ENCODE peak calls at places on chromosomes 13 and 19, in nine cellular contexts. One of them, this sample, is unnamed.

GRCh38 chr13:34701919-34702318 is 240.2 kb upstream of the NBEA start:
- DNase-seq in colonic mucosa: no peak
- DNase-seq in fibroblast of the aortic adventitia: no peak
- DNase-seq in neural crest cell: no peak
- DNase-seq in astrocyte of the spinal cord: no peak
- DNase-seq in BE2C: no peak
- DNase-seq in IMR-90: no peak
- DNase-seq in upper lobe of right lung: no peak
- DNase-seq in lower leg skin: no peak
- DNase-seq in this sample: no peak

GRCh38 chr19:49127674-49128544 is 8.6 kb downstream of the PPFIA3 start:
- DNase-seq in colonic mucosa: peak
- DNase-seq in fibroblast of the aortic adventitia: peak
- DNase-seq in neural crest cell: peak
- DNase-seq in astrocyte of the spinal cord: peak
- DNase-seq in BE2C: peak
- DNase-seq in IMR-90: peak
- DNase-seq in upper lobe of right lung: peak
- DNase-seq in lower leg skin: peak
- DNase-seq in this sample: peak

GRCh38 chr19:10516671-10517286 is 468 bp downstream of the S1PR5 start:
- DNase-seq in colonic mucosa: no peak
- DNase-seq in fibroblast of the aortic adventitia: no peak
- DNase-seq in neural crest cell: no peak
- DNase-seq in astrocyte of the spinal cord: no peak
- DNase-seq in BE2C: no peak
- DNase-seq in IMR-90: no peak
- DNase-seq in upper lobe of right lung: no peak
- DNase-seq in lower leg skin: no peak
- DNase-seq in this sample: no peak

GRCh38 chr19:35528218-35529038 is at the start of gene SBSN:
- DNase-seq in colonic mucosa: no peak
- DNase-seq in fibroblast of the aortic adventitia: peak
- DNase-seq in neural crest cell: no peak
- DNase-seq in astrocyte of the spinal cord: no peak
- DNase-seq in BE2C: no peak
- DNase-seq in IMR-90: peak
- DNase-seq in upper lobe of right lung: no peak
- DNase-seq in lower leg skin: no peak
- DNase-seq in this sample: no peak

GRCh38 chr19:49387936-49388372 is at the start of gene KASH5:
- DNase-seq in colonic mucosa: peak
- DNase-seq in fibroblast of the aortic adventitia: no peak
- DNase-seq in neural crest cell: no peak
- DNase-seq in astrocyte of the spinal cord: peak
- DNase-seq in BE2C: peak
- DNase-seq in IMR-90: peak
- DNase-seq in upper lobe of right lung: peak
- DNase-seq in lower leg skin: peak
- DNase-seq in this sample: peak

GRCh38 chr19:1214299-1214861 is 8.8 kb downstream of the STK11 start:
- DNase-seq in colonic mucosa: no peak
- DNase-seq in fibroblast of the aortic adventitia: no peak
- DNase-seq in neural crest cell: no peak
- DNase-seq in astrocyte of the spinal cord: no peak
- DNase-seq in BE2C: peak
- DNase-seq in IMR-90: no peak
- DNase-seq in upper lobe of right lung: no peak
- DNase-seq in lower leg skin: no peak
- DNase-seq in this sample: no peak

GRCh38 chr13:40984670-40985366 is 34.3 kb downstream of the ELF1 start:
- DNase-seq in colonic mucosa: no peak
- DNase-seq in fibroblast of the aortic adventitia: peak
- DNase-seq in neural crest cell: no peak
- DNase-seq in astrocyte of the spinal cord: no peak
- DNase-seq in BE2C: no peak
- DNase-seq in IMR-90: no peak
- DNase-seq in upper lobe of right lung: no peak
- DNase-seq in lower leg skin: no peak
- DNase-seq in this sample: no peak

GRCh38 chr13:83182845-83183244 is 699.4 kb downstream of the SLITRK1 start:
- DNase-seq in colonic mucosa: no peak
- DNase-seq in fibroblast of the aortic adventitia: no peak
- DNase-seq in neural crest cell: no peak
- DNase-seq in astrocyte of the spinal cord: no peak
- DNase-seq in BE2C: no peak
- DNase-seq in IMR-90: no peak
- DNase-seq in upper lobe of right lung: no peak
- DNase-seq in lower leg skin: no peak
- DNase-seq in this sample: no peak

GRCh38 chr13:49580980-49581680 is 4.2 kb downstream of the RCBTB1 start:
- DNase-seq in colonic mucosa: no peak
- DNase-seq in fibroblast of the aortic adventitia: no peak
- DNase-seq in neural crest cell: no peak
- DNase-seq in astrocyte of the spinal cord: no peak
- DNase-seq in BE2C: no peak
- DNase-seq in IMR-90: no peak
- DNase-seq in upper lobe of right lung: no peak
- DNase-seq in lower leg skin: no peak
- DNase-seq in this sample: no peak

GRCh38 chr13:23748109-23748508 is 141.1 kb downstream of the MIPEP start:
- DNase-seq in colonic mucosa: no peak
- DNase-seq in fibroblast of the aortic adventitia: no peak
- DNase-seq in neural crest cell: no peak
- DNase-seq in astrocyte of the spinal cord: no peak
- DNase-seq in BE2C: no peak
- DNase-seq in IMR-90: peak
- DNase-seq in upper lobe of right lung: no peak
- DNase-seq in lower leg skin: no peak
- DNase-seq in this sample: no peak

GRCh38 chr13:40272776-40273139 is 393.7 kb downstream of the FOXO1 start:
- DNase-seq in colonic mucosa: no peak
- DNase-seq in fibroblast of the aortic adventitia: peak
- DNase-seq in neural crest cell: no peak
- DNase-seq in astrocyte of the spinal cord: no peak
- DNase-seq in BE2C: no peak
- DNase-seq in IMR-90: peak
- DNase-seq in upper lobe of right lung: no peak
- DNase-seq in lower leg skin: no peak
- DNase-seq in this sample: no peak

GRCh38 chr13:98476106-98476505 is 100.8 kb downstream of the STK24 start:
- DNase-seq in colonic mucosa: no peak
- DNase-seq in fibroblast of the aortic adventitia: no peak
- DNase-seq in neural crest cell: no peak
- DNase-seq in astrocyte of the spinal cord: peak
- DNase-seq in BE2C: no peak
- DNase-seq in IMR-90: no peak
- DNase-seq in upper lobe of right lung: no peak
- DNase-seq in lower leg skin: peak
- DNase-seq in this sample: peak

GRCh38 chr19:1102407-1103106 is 1.2 kb upstream of the GPX4 start:
- DNase-seq in colonic mucosa: peak
- DNase-seq in fibroblast of the aortic adventitia: peak
- DNase-seq in neural crest cell: no peak
- DNase-seq in astrocyte of the spinal cord: peak
- DNase-seq in BE2C: no peak
- DNase-seq in IMR-90: peak
- DNase-seq in upper lobe of right lung: no peak
- DNase-seq in lower leg skin: no peak
- DNase-seq in this sample: peak

GRCh38 chr19:16791942-16792341 is 37.3 kb upstream of the SIN3B start:
- DNase-seq in colonic mucosa: no peak
- DNase-seq in fibroblast of the aortic adventitia: no peak
- DNase-seq in neural crest cell: no peak
- DNase-seq in astrocyte of the spinal cord: no peak
- DNase-seq in BE2C: no peak
- DNase-seq in IMR-90: no peak
- DNase-seq in upper lobe of right lung: no peak
- DNase-seq in lower leg skin: no peak
- DNase-seq in this sample: no peak

GRCh38 chr19:5969476-5969875 is 8.5 kb downstream of the RANBP3 start:
- DNase-seq in colonic mucosa: no peak
- DNase-seq in fibroblast of the aortic adventitia: no peak
- DNase-seq in neural crest cell: no peak
- DNase-seq in astrocyte of the spinal cord: no peak
- DNase-seq in BE2C: no peak
- DNase-seq in IMR-90: no peak
- DNase-seq in upper lobe of right lung: no peak
- DNase-seq in lower leg skin: no peak
- DNase-seq in this sample: no peak

GRCh38 chr19:22545751-22546150 is 88.4 kb upstream of the ZNF492 start:
- DNase-seq in colonic mucosa: peak
- DNase-seq in fibroblast of the aortic adventitia: no peak
- DNase-seq in neural crest cell: no peak
- DNase-seq in astrocyte of the spinal cord: no peak
- DNase-seq in BE2C: peak
- DNase-seq in IMR-90: no peak
- DNase-seq in upper lobe of right lung: no peak
- DNase-seq in lower leg skin: no peak
- DNase-seq in this sample: peak

GRCh38 chr19:14475251-14476073 is at the start of gene PTGER1:
- DNase-seq in colonic mucosa: peak
- DNase-seq in fibroblast of the aortic adventitia: peak
- DNase-seq in neural crest cell: no peak
- DNase-seq in astrocyte of the spinal cord: peak
- DNase-seq in BE2C: peak
- DNase-seq in IMR-90: peak
- DNase-seq in upper lobe of right lung: no peak
- DNase-seq in lower leg skin: no peak
- DNase-seq in this sample: peak

GRCh38 chr19:46383171-46383815 is 30.1 kb downstream of the CCDC8 start:
- DNase-seq in colonic mucosa: no peak
- DNase-seq in fibroblast of the aortic adventitia: no peak
- DNase-seq in neural crest cell: no peak
- DNase-seq in astrocyte of the spinal cord: no peak
- DNase-seq in BE2C: no peak
- DNase-seq in IMR-90: no peak
- DNase-seq in upper lobe of right lung: peak
- DNase-seq in lower leg skin: peak
- DNase-seq in this sample: no peak

GRCh38 chr19:43634877-43635560 is 4.6 kb downstream of the CADM4 start:
- DNase-seq in colonic mucosa: no peak
- DNase-seq in fibroblast of the aortic adventitia: peak
- DNase-seq in neural crest cell: peak
- DNase-seq in astrocyte of the spinal cord: no peak
- DNase-seq in BE2C: no peak
- DNase-seq in IMR-90: no peak
- DNase-seq in upper lobe of right lung: no peak
- DNase-seq in lower leg skin: no peak
- DNase-seq in this sample: no peak

DNA sequence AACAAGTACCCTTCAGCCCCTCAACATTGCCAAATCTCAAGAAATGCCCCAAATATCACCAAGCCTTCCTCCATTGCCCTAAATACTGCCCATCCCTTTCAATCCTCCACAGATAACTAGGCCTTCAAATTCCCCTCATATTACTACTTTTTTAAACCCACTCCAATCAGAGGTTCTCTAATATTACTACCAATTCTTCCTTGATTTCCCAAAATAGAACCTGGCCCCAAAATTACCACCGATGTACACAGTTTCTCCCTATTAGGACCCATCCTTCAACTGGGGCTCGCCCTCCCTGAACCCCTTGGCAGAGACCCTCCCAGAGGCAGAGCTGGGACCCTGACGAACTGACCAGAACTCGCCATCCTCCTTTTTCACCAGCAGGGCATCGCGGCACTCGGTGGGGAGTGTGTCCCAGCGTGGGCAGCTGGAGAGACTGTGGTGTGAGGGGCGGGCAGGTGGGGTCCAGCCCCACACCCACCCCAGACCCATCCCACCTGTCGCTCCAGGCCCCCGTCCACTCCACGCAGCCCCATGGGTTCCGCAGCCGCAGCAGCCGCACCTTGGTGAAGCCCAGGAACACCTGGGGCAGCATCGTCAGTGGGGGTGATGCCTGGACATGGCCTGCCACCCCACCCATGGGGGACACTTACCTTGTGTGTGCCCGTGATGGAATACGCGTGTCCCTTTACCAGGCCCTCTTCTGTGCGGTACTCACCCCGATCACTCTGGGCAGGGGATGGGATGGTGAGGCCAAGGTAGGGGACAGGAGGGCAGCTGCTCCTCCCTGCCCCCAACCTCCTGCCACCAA is 6.1 kb downstream of the CAPN12 start:
- DNase-seq in colonic mucosa: no peak
- DNase-seq in fibroblast of the aortic adventitia: no peak
- DNase-seq in neural crest cell: no peak
- DNase-seq in astrocyte of the spinal cord: no peak
- DNase-seq in BE2C: no peak
- DNase-seq in IMR-90: no peak
- DNase-seq in upper lobe of right lung: peak
- DNase-seq in lower leg skin: no peak
- DNase-seq in this sample: no peak
- TF ChIP-seq CTCF in colonic mucosa: no peak
- TF ChIP-seq CTCF in fibroblast of the aortic adventitia: no peak
- TF ChIP-seq CTCF in neural crest cell: no peak
- TF ChIP-seq CTCF in astrocyte of the spinal cord: no peak
- TF ChIP-seq CTCF in BE2C: no peak
- TF ChIP-seq CTCF in IMR-90: no peak
- TF ChIP-seq CTCF in upper lobe of right lung: no peak
- TF ChIP-seq CTCF in lower leg skin: no peak
- TF ChIP-seq CTCF in this sample: no peak

GRCh38 chr13:38970380-38971051 is 20.1 kb downstream of the STOML3 start:
- DNase-seq in colonic mucosa: no peak
- DNase-seq in fibroblast of the aortic adventitia: no peak
- DNase-seq in neural crest cell: no peak
- DNase-seq in astrocyte of the spinal cord: no peak
- DNase-seq in BE2C: no peak
- DNase-seq in IMR-90: no peak
- DNase-seq in upper lobe of right lung: no peak
- DNase-seq in lower leg skin: no peak
- DNase-seq in this sample: no peak
- TF ChIP-seq CTCF in colonic mucosa: no peak
- TF ChIP-seq CTCF in fibroblast of the aortic adventitia: no peak
- TF ChIP-seq CTCF in neural crest cell: no peak
- TF ChIP-seq CTCF in astrocyte of the spinal cord: no peak
- TF ChIP-seq CTCF in BE2C: peak
- TF ChIP-seq CTCF in IMR-90: no peak
- TF ChIP-seq CTCF in upper lobe of right lung: no peak
- TF ChIP-seq CTCF in lower leg skin: no peak
- TF ChIP-seq CTCF in this sample: no peak

GRCh38 chr13:96850538-96850937 is 143.7 kb downstream of the OXGR1 start:
- DNase-seq in colonic mucosa: no peak
- DNase-seq in fibroblast of the aortic adventitia: no peak
- DNase-seq in neural crest cell: no peak
- DNase-seq in astrocyte of the spinal cord: no peak
- DNase-seq in BE2C: no peak
- DNase-seq in IMR-90: no peak
- DNase-seq in upper lobe of right lung: no peak
- DNase-seq in lower leg skin: no peak
- DNase-seq in this sample: no peak
- TF ChIP-seq CTCF in colonic mucosa: no peak
- TF ChIP-seq CTCF in fibroblast of the aortic adventitia: no peak
- TF ChIP-seq CTCF in neural crest cell: no peak
- TF ChIP-seq CTCF in astrocyte of the spinal cord: no peak
- TF ChIP-seq CTCF in BE2C: no peak
- TF ChIP-seq CTCF in IMR-90: no peak
- TF ChIP-seq CTCF in upper lobe of right lung: no peak
- TF ChIP-seq CTCF in lower leg skin: no peak
- TF ChIP-seq CTCF in this sample: no peak

DNA sequence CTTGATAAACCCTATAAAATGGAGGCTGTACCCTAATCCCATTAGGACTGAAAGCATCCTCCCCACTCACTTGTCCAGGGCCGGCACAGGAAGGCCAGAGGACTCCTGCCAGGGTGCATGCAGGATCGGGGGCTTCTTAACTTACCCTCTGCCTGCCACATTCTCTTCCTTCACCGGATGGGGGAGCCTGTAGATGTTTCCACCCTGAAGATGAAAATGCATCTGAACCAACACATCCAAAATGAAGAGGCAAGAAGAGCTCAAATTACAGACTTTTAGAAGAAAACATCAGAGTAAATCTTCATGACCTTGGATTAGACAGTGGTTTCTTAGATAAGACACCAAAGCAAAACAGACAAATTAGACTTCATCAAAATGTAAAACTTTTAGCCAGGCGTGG is 25.9 kb upstream of the NAPA start:
- DNase-seq in colonic mucosa: no peak
- DNase-seq in fibroblast of the aortic adventitia: peak
- DNase-seq in neural crest cell: no peak
- DNase-seq in astrocyte of the spinal cord: peak
- DNase-seq in BE2C: no peak
- DNase-seq in IMR-90: peak
- DNase-seq in upper lobe of right lung: peak
- DNase-seq in lower leg skin: no peak
- DNase-seq in this sample: no peak
- TF ChIP-seq CTCF in colonic mucosa: no peak
- TF ChIP-seq CTCF in fibroblast of the aortic adventitia: peak
- TF ChIP-seq CTCF in neural crest cell: peak
- TF ChIP-seq CTCF in astrocyte of the spinal cord: peak
- TF ChIP-seq CTCF in BE2C: no peak
- TF ChIP-seq CTCF in IMR-90: peak
- TF ChIP-seq CTCF in upper lobe of right lung: no peak
- TF ChIP-seq CTCF in lower leg skin: no peak
- TF ChIP-seq CTCF in this sample: no peak

This sample was measured in GM10248.